ENCODE peak calls at places on chromosome 1, in ten cellular contexts. C is fibroblast of lung, Y is GM13976, U is cardiac fibroblast, S is upper lobe of right lung, T is astrocyte of the cerebellum, A is GM23338, P is progenitor cell of endocrine pancreas, L is Calu3, Z is gastrocnemius medialis. D is an unnamed sample.

GRCh38 chr1:7424352-7424890 is 346.7 kb upstream of the VAMP3 start:
- DNase-seq in P (no peak), S (peak), C (peak), A (no peak), Y (no peak), T (no peak), Z (no peak), U (peak), L (no peak), D (no peak)

GRCh38 chr1:204380293-204380831 is 20.6 kb upstream of the PLEKHA6 start:
- DNase-seq in Y (no peak), L (peak), C (no peak), A (no peak), S (no peak), U (no peak), Z (no peak), P (no peak), T (no peak), D (no peak)

GRCh38 chr1:112803906-112804762 is 89.0 kb upstream of the PPM1J start:
- DNase-seq in A (peak), Z (peak), Y (peak), T (peak), S (peak), C (peak), P (peak), L (peak), U (peak), D (peak)

GRCh38 chr1:19620786-19621185 is 23.3 kb upstream of the NBL1 start:
- DNase-seq in U (peak), P (no peak), Z (no peak), T (no peak), L (no peak), S (no peak), C (peak), Y (no peak), A (no peak), D (no peak)

GRCh38 chr1:54331091-54331772 is 75.0 kb downstream of the SSBP3 start:
- DNase-seq in T (no peak), C (peak), L (no peak), Y (no peak), Z (no peak), A (no peak), S (no peak), P (no peak), U (no peak), D (no peak)

GRCh38 chr1:42157667-42158066 is 4.5 kb downstream of the GUCA2B start:
- DNase-seq in C (no peak), A (peak), Z (no peak), Y (no peak), S (peak), P (no peak), T (no peak), U (no peak), L (no peak), D (peak)

GRCh38 chr1:76298399-76298798 is 223.9 kb downstream of the ST6GALNAC3 start:
- DNase-seq in Z (no peak), S (no peak), C (no peak), T (no peak), Y (no peak), P (no peak), L (no peak), U (no peak), A (no peak), D (no peak)

GRCh38 chr1:228282329-228283042 is 74.6 kb downstream of the OBSCN start:
- DNase-seq in Y (peak), S (peak), T (no peak), C (peak), U (no peak), L (no peak), P (no peak), Z (peak), A (no peak), D (no peak)

GRCh38 chr1:44423706-44424546 is 18.9 kb downstream of the RNF220 start:
- DNase-seq in P (no peak), U (peak), T (peak), A (peak), L (peak), S (no peak), Z (peak), Y (no peak), C (peak), D (no peak)

GRCh38 chr1:173062156-173062938 is 11.6 kb upstream of the TNFSF18 start:
- DNase-seq in A (no peak), P (no peak), Z (no peak), S (no peak), C (peak), T (peak), U (peak), Y (no peak), L (peak), D (no peak)

GRCh38 chr1:80675469-80675868 is 1125.3 kb upstream of the ADGRL2 start:
- DNase-seq in P (no peak), Z (no peak), L (no peak), Y (no peak), U (peak), C (peak), A (peak), T (no peak), S (no peak), D (no peak)

GRCh38 chr1:206785366-206785765 is 13.1 kb upstream of the IL10 start:
- DNase-seq in C (no peak), S (no peak), A (no peak), Y (no peak), L (no peak), T (no peak), Z (no peak), P (no peak), U (no peak), D (no peak)

GRCh38 chr1:228989992-228990827 is 254.9 kb downstream of the RHOU start:
- DNase-seq in U (peak), P (no peak), S (peak), L (no peak), C (peak), Z (peak), A (no peak), T (no peak), Y (no peak), D (peak)

GRCh38 chr1:5907386-5907785 is 84.8 kb downstream of the NPHP4 start:
- DNase-seq in Z (no peak), L (no peak), T (no peak), P (no peak), A (no peak), C (no peak), U (no peak), S (no peak), Y (no peak), D (no peak)

GRCh38 chr1:156371553-156372264 is 2.7 kb downstream of the RHBG start:
- DNase-seq in Z (peak), Y (peak), T (no peak), A (no peak), C (peak), P (no peak), S (peak), L (peak), U (peak), D (peak)

GRCh38 chr1:67298762-67299161 is 8.9 kb upstream of the IL12RB2 start:
- DNase-seq in Z (no peak), C (no peak), A (peak), Y (no peak), U (no peak), S (no peak), L (no peak), P (no peak), T (no peak), D (no peak)

GRCh38 chr1:19436716-19437476 is 48.4 kb downstream of the CAPZB start:
- DNase-seq in Z (peak), C (peak), S (peak), T (no peak), U (peak), Y (no peak), A (no peak), P (no peak), L (peak), D (no peak)

GRCh38 chr1:116654351-116654750 is 13.2 kb downstream of the IGSF3 start:
- DNase-seq in P (no peak), T (no peak), A (no peak), L (no peak), C (no peak), U (no peak), Z (no peak), S (no peak), Y (no peak), D (no peak)
- TF ChIP-seq CTCF in P (no peak), T (no peak), A (no peak), L (no peak), C (no peak), U (no peak), Z (no peak), S (no peak), Y (no peak), D (no peak)

GRCh38 chr1:190439447-190439846 is 38.2 kb downstream of the BRINP3 start:
- DNase-seq in T (no peak), A (no peak), S (no peak), P (no peak), Y (no peak), L (no peak), C (no peak), U (no peak), Z (no peak), D (no peak)

DNA sequence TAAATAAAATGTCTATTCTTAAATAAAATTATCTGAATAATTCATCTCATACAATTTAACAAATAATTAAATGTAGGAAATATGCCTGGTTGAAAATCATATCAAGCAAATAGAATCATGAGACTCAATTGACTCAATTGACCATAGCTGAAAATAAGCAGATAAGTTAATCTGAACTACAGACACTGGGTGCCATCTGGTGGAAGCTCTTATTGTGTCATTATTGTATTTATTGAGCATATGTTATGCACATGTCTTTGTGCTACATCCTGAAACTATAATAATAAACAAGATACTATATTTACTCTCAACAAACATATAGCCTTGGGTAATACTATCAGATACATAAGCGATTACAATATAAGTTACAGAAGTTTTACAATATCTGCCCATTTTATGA is 41.0 kb downstream of the BRINP3 start:
- DNase-seq in A (no peak), L (peak), Y (no peak), C (peak), S (no peak), U (peak), P (no peak), T (peak), Z (no peak), D (peak)
- TF ChIP-seq CTCF in A (peak), L (peak), Y (peak), C (no peak), S (no peak), U (no peak), P (peak), T (peak), Z (no peak), D (no peak)

DNA sequence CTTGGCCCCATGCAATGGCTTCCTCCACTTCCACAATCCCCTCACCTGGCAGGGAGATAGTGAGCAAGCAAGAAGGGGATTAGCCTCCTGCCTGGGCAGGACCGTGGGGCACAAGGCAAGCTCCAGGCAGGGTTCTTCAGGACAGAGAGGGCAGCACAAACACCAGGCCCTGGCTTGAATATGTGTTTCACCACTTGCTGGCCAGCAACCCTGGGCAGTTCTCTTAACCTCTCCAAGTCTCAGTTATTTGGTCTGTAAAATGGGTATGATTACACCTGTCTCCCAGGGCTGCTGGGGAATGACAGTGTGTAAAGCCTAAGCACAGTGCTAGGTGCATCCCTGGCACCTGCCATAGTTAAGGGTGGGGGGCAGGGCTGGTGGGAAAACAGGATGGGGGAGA is 31.9 kb downstream of the H3-3A start:
- DNase-seq in S (peak), U (no peak), Z (no peak), C (no peak), Y (no peak), A (no peak), T (no peak), P (no peak), L (no peak), D (no peak)
- TF ChIP-seq CTCF in S (no peak), U (no peak), Z (no peak), C (no peak), Y (no peak), A (no peak), T (no peak), P (no peak), L (no peak), D (no peak)

GRCh38 chr1:160494620-160495019 is 28.4 kb downstream of the SLAMF6 start:
- DNase-seq in A (peak), Z (no peak), C (no peak), P (no peak), U (peak), L (peak), Y (no peak), T (no peak), S (no peak), D (no peak)
- TF ChIP-seq CTCF in A (peak), Z (no peak), C (no peak), P (peak), U (no peak), L (peak), Y (no peak), T (peak), S (peak), D (no peak)

GRCh38 chr1:165152727-165153126 is 203.8 kb downstream of the LMX1A start:
- DNase-seq in L (peak), C (no peak), T (no peak), Z (peak), Y (no peak), A (peak), S (no peak), U (no peak), P (peak), D (no peak)
- TF ChIP-seq CTCF in L (no peak), C (no peak), T (peak), Z (no peak), Y (no peak), A (peak), S (no peak), U (no peak), P (peak), D (no peak)

DNA sequence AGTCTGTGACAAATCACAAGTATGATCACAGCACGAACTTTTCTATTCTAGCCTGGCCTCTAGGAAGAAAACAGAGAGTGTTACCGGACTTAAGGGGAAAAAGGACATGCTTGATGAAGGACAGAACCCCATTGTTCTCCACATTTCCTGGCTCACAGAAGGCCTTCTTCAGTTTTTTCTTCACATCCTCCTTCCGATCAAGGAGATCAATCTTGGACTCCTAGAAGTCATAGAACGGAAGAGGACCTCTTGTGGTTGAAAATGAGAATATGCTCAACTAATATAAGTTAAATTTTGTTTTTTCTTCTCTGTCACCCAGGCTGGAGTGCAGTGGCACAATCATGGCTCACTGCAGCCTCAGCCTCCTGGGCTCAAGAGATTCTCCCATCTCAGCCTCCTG is 30.3 kb downstream of the YARS1 start:
- DNase-seq in P (no peak), A (no peak), L (no peak), C (peak), Z (no peak), S (no peak), T (no peak), Y (no peak), U (peak), D (no peak)
- TF ChIP-seq CTCF in P (peak), A (peak), L (peak), C (peak), Z (no peak), S (peak), T (peak), Y (no peak), U (peak), D (no peak)

GRCh38 chr1:231724041-231724440 is 97.5 kb downstream of the DISC1 start:
- DNase-seq in Z (no peak), C (no peak), A (no peak), U (no peak), S (no peak), P (no peak), L (no peak), T (no peak), Y (no peak), D (no peak)
- TF ChIP-seq CTCF in Z (no peak), C (no peak), A (no peak), U (no peak), S (no peak), P (no peak), L (no peak), T (no peak), Y (no peak), D (no peak)